ENCODE peak calls at places on chromosome 1, in four cellular contexts. D, A, E and N are unnamed samples.

GRCh38 chr1:244941121-244941520 is 76.8 kb upstream of the HNRNPU start:
- DNase-seq in A (peak), D (no peak), E (no peak), N (no peak)

GRCh38 chr1:227219715-227220292 is 98.5 kb downstream of the CDC42BPA start:
- DNase-seq in E (peak), D (no peak), A (no peak), N (no peak)

GRCh38 chr1:67044631-67045270 is 9.2 kb downstream of the SLC35D1 start:
- DNase-seq in D (no peak), E (no peak), A (no peak), N (no peak)

GRCh38 chr1:18110968-18111367 is 3.4 kb downstream of the IGSF21 start:
- DNase-seq in D (peak), E (peak), A (no peak), N (no peak)

GRCh38 chr1:242427519-242427918 is 97.0 kb downstream of the PLD5 start:
- DNase-seq in E (no peak), A (no peak), D (no peak), N (no peak)

GRCh38 chr1:185305419-185305818 is 11.6 kb downstream of the IVNS1ABP start:
- DNase-seq in E (no peak), D (no peak), A (no peak), N (no peak)

GRCh38 chr1:39671793-39672550 is at the start of gene NT5C1A:
- DNase-seq in E (no peak), A (no peak), D (peak), N (no peak)

GRCh38 chr1:111221276-111221632 is 6.3 kb upstream of the CHI3L2 start:
- DNase-seq in E (no peak), A (no peak), D (no peak), N (no peak)

GRCh38 chr1:68308034-68308433 is 75.7 kb upstream of the WLS start:
- DNase-seq in E (no peak), A (no peak), D (no peak), N (no peak)

GRCh38 chr1:115089443-115090340 is at the start of gene TSPAN2:
- DNase-seq in E (peak), D (peak), A (no peak), N (no peak)

GRCh38 chr1:151199860-151200581 is 1.7 kb downstream of the PIP5K1A start:
- DNase-seq in E (peak), A (no peak), D (no peak), N (peak)

GRCh38 chr1:12204140-12204539 is 25.7 kb upstream of the VPS13D start:
- DNase-seq in D (no peak), E (no peak), A (no peak), N (no peak)

GRCh38 chr1:72693376-72693775 is 411.0 kb upstream of the NEGR1 start:
- DNase-seq in D (no peak), E (no peak), A (no peak), N (no peak)

GRCh38 chr1:72693899-72694298 is 411.6 kb upstream of the NEGR1 start:
- DNase-seq in E (no peak), A (no peak), D (no peak), N (no peak)

DNA sequence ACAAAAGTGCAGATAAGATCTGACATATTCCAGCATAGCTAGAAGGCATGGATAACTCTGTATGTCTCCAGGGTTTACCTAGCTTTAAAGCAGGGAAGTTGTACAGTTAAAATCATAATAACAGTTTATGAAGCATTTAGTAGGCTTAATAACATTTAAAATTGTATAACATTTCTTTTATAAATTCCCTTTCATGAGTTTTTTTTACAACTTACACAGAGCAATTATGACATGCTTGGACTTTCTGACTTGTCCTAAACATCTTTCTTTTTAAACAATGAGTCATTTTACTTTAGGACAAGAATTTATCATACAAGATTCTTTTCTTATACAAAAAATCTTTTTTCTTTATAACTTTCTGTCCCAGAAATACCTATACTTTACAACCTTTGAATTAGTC is 408.5 kb upstream of the NEGR1 start:
- DNase-seq in A (no peak), E (no peak), D (no peak), N (no peak)
- TF ChIP-seq KDM1A in A (no peak), E (no peak), D (no peak), N (no peak)

DNA sequence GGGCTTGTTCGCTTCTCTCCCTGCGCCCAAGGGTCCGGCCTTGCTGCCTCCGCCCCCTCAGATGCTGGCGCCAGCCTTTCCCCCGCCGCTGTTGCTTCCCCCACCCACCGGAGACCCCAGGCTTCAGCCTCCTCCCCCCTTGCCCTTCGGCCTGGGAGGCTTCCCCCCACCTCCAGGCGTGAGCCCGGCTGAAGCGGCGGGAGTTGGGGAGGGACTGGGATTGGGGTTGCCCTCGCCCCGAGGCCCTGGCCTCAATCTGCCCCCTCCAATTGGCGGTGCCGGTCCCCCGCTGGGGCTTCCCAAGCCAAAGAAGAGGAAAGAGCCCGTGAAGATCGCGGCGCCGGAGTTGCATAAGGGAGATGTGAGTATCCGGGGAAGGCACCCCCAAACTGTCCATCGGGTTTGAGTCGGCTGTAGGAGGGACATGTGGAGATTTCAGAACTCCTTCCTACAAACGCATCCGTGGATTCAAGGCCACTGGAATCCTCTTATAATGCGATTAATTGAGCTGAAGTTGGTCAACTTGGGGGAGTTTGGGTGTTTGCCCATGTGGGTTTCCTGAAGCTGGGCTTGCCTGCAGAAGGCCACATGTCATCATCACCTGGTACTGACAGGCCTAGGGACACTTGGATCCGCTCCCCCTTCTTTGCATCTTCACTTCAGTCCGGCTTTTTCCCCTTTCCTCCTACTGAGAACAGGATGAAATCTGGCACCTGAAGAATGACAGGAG is 709 bp downstream of the PRCC start:
- DNase-seq in E (peak), A (no peak), D (peak), N (no peak)
- TF ChIP-seq SIN3A in E (peak), A (no peak), D (peak), N (peak)

DNA sequence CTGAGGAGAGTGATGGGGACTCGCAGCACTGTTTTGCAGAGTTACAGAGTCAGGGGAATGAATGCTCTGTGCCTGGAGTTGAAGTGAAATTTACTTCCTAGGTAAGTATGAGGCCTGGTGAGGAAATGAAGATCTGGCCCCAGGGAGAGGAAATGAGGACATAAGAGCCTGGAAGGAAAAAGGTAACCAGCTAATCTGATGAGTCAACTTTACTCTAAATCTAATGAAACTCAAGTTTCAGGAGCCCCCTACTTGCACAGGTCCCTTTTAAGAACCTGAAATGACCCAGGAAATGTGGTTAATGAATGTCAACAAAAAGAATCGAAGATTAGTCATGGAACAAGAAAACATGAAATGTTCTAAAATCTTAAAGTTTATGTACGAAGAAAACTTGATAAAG is 599.0 kb downstream of the AGBL4 start:
- DNase-seq in D (no peak), A (no peak), E (no peak), N (no peak)
- TF ChIP-seq EP300 in D (no peak), A (no peak), E (no peak), N (no peak)

DNA sequence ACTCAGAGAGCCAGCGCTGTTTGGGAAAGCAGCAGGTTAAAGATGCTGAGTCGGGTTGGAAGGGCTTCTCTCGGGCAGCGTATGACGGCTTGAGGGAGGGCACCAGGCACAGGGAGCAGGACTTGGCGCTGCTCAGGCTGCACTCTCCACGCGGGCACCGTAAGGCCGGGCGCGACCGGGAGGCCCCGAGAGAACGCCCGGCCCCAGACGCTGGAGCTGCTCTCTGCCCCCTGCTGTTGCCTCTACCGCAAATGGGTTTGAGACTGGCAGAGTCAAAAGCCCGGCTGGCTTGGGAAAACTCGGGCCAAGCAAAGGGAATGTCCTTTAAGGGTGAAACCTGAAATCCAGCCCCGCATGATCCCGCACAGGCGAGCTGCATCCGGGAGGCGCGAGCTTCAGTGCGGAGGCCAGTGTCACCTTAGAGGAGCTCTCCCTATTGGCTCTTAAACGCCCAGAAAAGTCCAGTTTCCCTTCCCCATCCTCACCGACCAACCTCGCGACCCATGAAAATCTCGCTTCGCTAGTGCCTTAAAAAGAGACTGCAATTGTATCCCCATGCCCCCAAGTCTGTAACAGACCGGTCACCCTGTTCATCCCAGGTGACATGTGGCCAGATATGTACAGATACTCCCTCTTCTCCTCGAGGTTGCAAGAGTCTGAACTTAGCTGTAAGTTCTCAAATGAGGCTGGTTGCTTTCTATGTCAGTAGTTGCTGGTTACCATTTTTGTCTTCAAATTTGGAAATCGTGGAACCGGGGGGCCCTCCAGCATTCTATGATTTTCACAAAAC is 1.1 kb downstream of the PRRX1 start:
- DNase-seq in D (no peak), A (no peak), E (no peak), N (no peak)
- TF ChIP-seq KDM1A in D (no peak), A (no peak), E (no peak), N (no peak)

GRCh38 chr1:44719318-44719717 is 11.7 kb downstream of the RNU5D-1 start:
- DNase-seq in D (no peak), E (no peak), A (no peak), N (no peak)
- TF ChIP-seq SIN3A in D (no peak), E (no peak), A (no peak), N (no peak)

GRCh38 chr1:57407941-57408340 is 15.9 kb downstream of the DAB1 start:
- DNase-seq in D (no peak), A (no peak), E (no peak), N (no peak)
- TF ChIP-seq EP300 in D (no peak), A (no peak), E (no peak), N (no peak)

GRCh38 chr1:44154665-44155064 is 13.2 kb upstream of the KLF18 start:
- DNase-seq in D (no peak), A (no peak), E (no peak), N (peak)
- TF ChIP-seq KDM1A in D (no peak), A (no peak), E (no peak), N (no peak)

GRCh38 chr1:27057389-27057788 is 44.7 kb upstream of the TENT5B start:
- DNase-seq in E (no peak), D (no peak), A (no peak), N (no peak)
- TF ChIP-seq SIN3A in E (no peak), D (no peak), A (no peak), N (no peak)